ENCODE peak calls at places on chromosomes 13 and 19, in nine cellular contexts. L is gastrocnemius medialis, Z is A549, J is transverse colon, H is sigmoid colon, C is right lobe of liver, B is tibial nerve, W is uterus, E is heart left ventricle. I is an unnamed sample.

GRCh38 chr19:5775668-5776309 is 8.8 kb downstream of the PRR22 start:
- DNase-seq in L (no peak), Z (peak; percentile 37), J (no peak), H (no peak), C (no peak), B (no peak), W (no peak), E (no peak), I (peak; percentile 43)

GRCh38 chr13:53342623-53343022 is 314.0 kb downstream of the OLFM4 start:
- DNase-seq in L (no peak), Z (no peak), J (no peak), H (no peak), C (no peak), B (no peak), W (no peak), E (no peak), I (no peak)

GRCh38 chr19:55165952-55166529 is 372 bp downstream of the DNAAF3 start:
- DNase-seq in L (peak; percentile 65), Z (peak; percentile 95), J (peak; percentile 68), H (peak; percentile 74), C (peak; percentile 67), B (no peak), W (peak; percentile 45), E (peak; percentile 82), I (peak; percentile 81)

GRCh38 chr13:24652346-24652745 is 27.9 kb upstream of the ATP12A start:
- DNase-seq in L (no peak), Z (no peak), J (no peak), H (no peak), C (no peak), B (no peak), W (no peak), E (no peak), I (no peak)

GRCh38 chr13:54210397-54211050 is 1181.9 kb downstream of the OLFM4 start:
- DNase-seq in L (no peak), Z (no peak), J (no peak), H (no peak), C (no peak), B (no peak), W (no peak), E (no peak), I (no peak)

GRCh38 chr13:42474954-42475353 is 99.0 kb upstream of the TNFSF11 start:
- DNase-seq in L (no peak), Z (no peak), J (no peak), H (no peak), C (no peak), B (no peak), W (no peak), E (no peak), I (no peak)

GRCh38 chr13:33577037-33577436 is 240.9 kb upstream of the RFC3 start:
- DNase-seq in L (no peak), Z (no peak), J (no peak), H (no peak), C (no peak), B (no peak), W (no peak), E (no peak), I (no peak)

GRCh38 chr19:1789282-1790020 is 22.6 kb downstream of the ATP8B3 start:
- DNase-seq in L (no peak), Z (peak; percentile 60), J (no peak), H (no peak), C (no peak), B (no peak), W (no peak), E (no peak), I (no peak)

GRCh38 chr13:50320297-50320862 is 305.1 kb downstream of the KCNRG start:
- DNase-seq in L (no peak), Z (peak; percentile 53), J (no peak), H (no peak), C (no peak), B (no peak), W (no peak), E (no peak), I (no peak)

GRCh38 chr19:3124630-3125029 is 11.2 kb upstream of the GNA15 start:
- DNase-seq in L (no peak), Z (no peak), J (no peak), H (no peak), C (no peak), B (no peak), W (no peak), E (peak; percentile 18), I (no peak)

GRCh38 chr19:23718802-23719201 is 31.8 kb upstream of the ZNF675 start:
- DNase-seq in L (no peak), Z (no peak), J (no peak), H (no peak), C (no peak), B (no peak), W (no peak), E (no peak), I (no peak)

GRCh38 chr13:97076898-97077297 is 82.6 kb upstream of the OXGR1 start:
- DNase-seq in L (no peak), Z (no peak), J (no peak), H (no peak), C (no peak), B (no peak), W (no peak), E (no peak), I (no peak)

GRCh38 chr13:74324338-74324737 is 190.1 kb upstream of the KLF12 start:
- DNase-seq in L (no peak), Z (no peak), J (no peak), H (no peak), C (no peak), B (no peak), W (no peak), E (no peak), I (no peak)

GRCh38 chr13:98563071-98563470 is 13.8 kb downstream of the STK24 start:
- DNase-seq in L (no peak), Z (no peak), J (no peak), H (peak; percentile 54), C (no peak), B (no peak), W (no peak), E (no peak), I (no peak)

GRCh38 chr13:100542546-100543156 is 45.9 kb downstream of the GGACT start:
- DNase-seq in L (no peak), Z (peak; percentile 23), J (no peak), H (peak; percentile 21), C (no peak), B (no peak), W (no peak), E (no peak), I (no peak)

GRCh38 chr19:35789195-35789977 is 14.0 kb downstream of the ARHGAP33 start:
- DNase-seq in L (no peak), Z (no peak), J (no peak), H (no peak), C (no peak), B (no peak), W (no peak), E (no peak), I (no peak)

GRCh38 chr13:30673669-30674521 is 56.2 kb downstream of the USPL1 start:
- DNase-seq in L (peak; percentile 83), Z (peak; percentile 88), J (peak; percentile 93), H (peak; percentile 91), C (peak; percentile 91), B (peak; percentile 87), W (peak; percentile 80), E (peak; percentile 93), I (peak; percentile 88)
- TF ChIP-seq POLR2A in L (no peak), Z (peak; percentile 37), J (peak; percentile 15), H (no peak), C (peak; percentile 31), B (peak; percentile 46), W (no peak), E (no peak), I (peak; percentile 26)

GRCh38 chr13:94552095-94552494 is 43.9 kb downstream of the TGDS start:
- DNase-seq in L (no peak), Z (no peak), J (no peak), H (no peak), C (no peak), B (no peak), W (no peak), E (no peak), I (no peak)

GRCh38 chr13:94550030-94550738 is 45.8 kb downstream of the TGDS start:
- DNase-seq in L (no peak), Z (no peak), J (no peak), H (no peak), C (no peak), B (no peak), W (peak; percentile 49), E (no peak), I (peak; percentile 47)

GRCh38 chr13:94549241-94550029 is 46.5 kb downstream of the TGDS start:
- DNase-seq in L (peak; percentile 83), Z (peak; percentile 94), J (peak; percentile 93), H (peak; percentile 95), C (peak; percentile 91), B (peak; percentile 94), W (peak; percentile 95), E (peak; percentile 94), I (peak; percentile 93)

GRCh38 chr13:94546071-94546839 is 49.7 kb downstream of the TGDS start:
- DNase-seq in L (no peak), Z (no peak), J (no peak), H (no peak), C (no peak), B (no peak), W (no peak), E (no peak), I (no peak)

GRCh38 chr13:94548382-94549240 is 47.3 kb downstream of the TGDS start:
- DNase-seq in L (peak; percentile 41), Z (peak; percentile 67), J (peak; percentile 59), H (peak; percentile 78), C (peak; percentile 69), B (peak; percentile 14), W (peak; percentile 39), E (peak; percentile 58), I (peak; percentile 69)
- TF ChIP-seq CTCF in L (peak; percentile 12), Z (peak; percentile 23), J (no peak), H (no peak), C (no peak), B (no peak), W (peak; percentile 15), E (no peak), I (no peak)

DNA sequence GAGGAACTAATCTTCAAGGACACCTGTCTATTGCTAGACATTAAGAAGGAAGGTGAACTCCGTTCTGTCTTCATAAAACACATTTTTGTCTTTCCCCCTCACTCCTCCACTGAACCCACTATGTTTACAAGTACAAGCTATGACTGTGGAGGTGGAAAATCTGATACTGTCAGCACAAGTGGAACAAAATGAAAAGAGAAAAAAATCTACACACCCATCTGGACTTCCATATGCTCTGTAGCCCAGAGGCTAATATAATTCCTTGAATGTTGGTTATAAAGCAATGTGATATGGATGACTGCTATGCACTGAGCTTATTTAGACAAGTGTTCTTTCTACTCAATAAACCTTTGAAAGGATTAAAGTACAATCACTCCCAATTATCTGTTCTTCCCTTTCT is 713.5 kb downstream of the DIAPH3 start:
- DNase-seq in L (no peak), Z (no peak), J (no peak), H (no peak), C (no peak), B (no peak), W (no peak), E (no peak), I (no peak)
- H3K4me1 ChIP-seq in L (no peaks in the 10 kb centered on the region), Z (no peaks in the 10 kb centered on the region), J (no peaks in the 10 kb centered on the region), H (no peaks in the 10 kb centered on the region), C (no peaks in the 10 kb centered on the region), B (peaks cover 20% of the 10 kb centered on the region), W (no peaks in the 10 kb centered on the region), E (no peaks in the 10 kb centered on the region), I (no peaks in the 10 kb centered on the region)

DNA sequence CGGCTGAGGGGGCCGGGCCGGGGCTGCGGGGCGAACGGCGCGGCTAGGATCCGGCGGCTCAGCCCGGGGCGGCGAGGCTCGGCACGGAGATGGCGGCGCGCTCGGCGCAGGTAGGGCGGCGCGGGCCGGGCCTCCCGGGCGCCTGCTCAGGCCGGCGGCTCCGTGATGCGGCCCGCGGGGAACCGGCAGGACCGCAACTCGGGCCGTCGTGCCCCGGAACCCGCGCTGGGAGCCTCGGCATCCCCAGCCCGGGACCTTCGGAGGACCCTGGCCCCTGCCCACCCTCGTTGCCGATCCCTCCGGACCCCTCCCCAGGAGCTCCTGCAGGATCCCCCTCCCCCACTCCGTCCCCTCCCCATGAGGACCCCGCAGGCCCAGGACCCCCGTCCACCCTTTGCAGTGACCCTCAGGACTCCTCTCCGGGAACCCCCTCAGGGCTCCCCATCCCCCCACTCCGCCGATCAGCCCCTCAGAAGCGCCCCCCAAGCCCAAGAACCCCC is 304 bp downstream of the EVI5L start:
- DNase-seq in L (no peak), Z (no peak), J (peak; percentile 30), H (no peak), C (peak; percentile 45), B (no peak), W (peak; percentile 44), E (peak; percentile 38), I (peak; percentile 39)
- TF ChIP-seq POLR2A in L (no peak), Z (no peak), J (no peak), H (no peak), C (no peak), B (no peak), W (no peak), E (no peak), I (no peak)